ENCODE peak calls at places on chromosome 21, in eight cellular contexts. One of them, this sample, is unnamed.

GRCh38 chr21:45543710-45544448 is 1.6 kb upstream of the SLC19A1 start:
- DNase-seq in prostate gland: no peak
- DNase-seq in neural crest cell: no peak
- DNase-seq in T-helper 2 cell: no peak
- DNase-seq in RPMI8226: peak; percentile 8
- DNase-seq in activated CD4-positive, alpha-beta T cell treated with anti-CD3 and anti-CD28 coated beads, Interleukin-2, amount 50 U/mL, for 1 hour: no peak
- DNase-seq in EL: no peak
- DNase-seq in dermis microvascular lymphatic vessel endothelial cell: no peak
- DNase-seq in this sample: no peak

GRCh38 chr21:26756491-26757159 is 88.6 kb downstream of the ADAMTS1 start:
- DNase-seq in T-helper 2 cell: no peak
- DNase-seq in dermis microvascular lymphatic vessel endothelial cell: no peak
- DNase-seq in EL: peak; percentile 80
- DNase-seq in activated CD4-positive, alpha-beta T cell treated with anti-CD3 and anti-CD28 coated beads, Interleukin-2, amount 50 U/mL, for 1 hour: no peak
- DNase-seq in neural crest cell: no peak
- DNase-seq in RPMI8226: no peak
- DNase-seq in prostate gland: no peak
- DNase-seq in this sample: no peak

GRCh38 chr21:16002872-16003466 is 273.2 kb downstream of the USP25 start:
- DNase-seq in neural crest cell: no peak
- DNase-seq in prostate gland: no peak
- DNase-seq in RPMI8226: no peak
- DNase-seq in dermis microvascular lymphatic vessel endothelial cell: no peak
- DNase-seq in activated CD4-positive, alpha-beta T cell treated with anti-CD3 and anti-CD28 coated beads, Interleukin-2, amount 50 U/mL, for 1 hour: no peak
- DNase-seq in EL: peak; percentile 26
- DNase-seq in T-helper 2 cell: no peak
- DNase-seq in this sample: peak; percentile 20

GRCh38 chr21:41830764-41831452 is 48.2 kb downstream of the PRDM15 start:
- DNase-seq in RPMI8226: no peak
- DNase-seq in neural crest cell: no peak
- DNase-seq in dermis microvascular lymphatic vessel endothelial cell: no peak
- DNase-seq in prostate gland: no peak
- DNase-seq in activated CD4-positive, alpha-beta T cell treated with anti-CD3 and anti-CD28 coated beads, Interleukin-2, amount 50 U/mL, for 1 hour: no peak
- DNase-seq in T-helper 2 cell: no peak
- DNase-seq in EL: no peak
- DNase-seq in this sample: no peak

GRCh38 chr21:45022736-45023135 is 51.6 kb upstream of the ADARB1 start:
- DNase-seq in neural crest cell: no peak
- DNase-seq in T-helper 2 cell: no peak
- DNase-seq in dermis microvascular lymphatic vessel endothelial cell: no peak
- DNase-seq in activated CD4-positive, alpha-beta T cell treated with anti-CD3 and anti-CD28 coated beads, Interleukin-2, amount 50 U/mL, for 1 hour: no peak
- DNase-seq in EL: no peak
- DNase-seq in prostate gland: no peak
- DNase-seq in RPMI8226: no peak
- DNase-seq in this sample: no peak

GRCh38 chr21:15222711-15223110 is 157.9 kb upstream of the NRIP1 start:
- DNase-seq in activated CD4-positive, alpha-beta T cell treated with anti-CD3 and anti-CD28 coated beads, Interleukin-2, amount 50 U/mL, for 1 hour: no peak
- DNase-seq in RPMI8226: no peak
- DNase-seq in dermis microvascular lymphatic vessel endothelial cell: no peak
- DNase-seq in EL: peak; percentile 44
- DNase-seq in T-helper 2 cell: no peak
- DNase-seq in neural crest cell: no peak
- DNase-seq in prostate gland: no peak
- DNase-seq in this sample: no peak

GRCh38 chr21:38875694-38876492 is 70.2 kb downstream of the ETS2 start:
- DNase-seq in EL: peak; percentile 33
- DNase-seq in prostate gland: no peak
- DNase-seq in T-helper 2 cell: peak; percentile 24
- DNase-seq in activated CD4-positive, alpha-beta T cell treated with anti-CD3 and anti-CD28 coated beads, Interleukin-2, amount 50 U/mL, for 1 hour: no peak
- DNase-seq in RPMI8226: no peak
- DNase-seq in neural crest cell: no peak
- DNase-seq in dermis microvascular lymphatic vessel endothelial cell: no peak
- DNase-seq in this sample: no peak

GRCh38 chr21:29534448-29534847 is 235.7 kb downstream of the BACH1 start:
- DNase-seq in neural crest cell: no peak
- DNase-seq in T-helper 2 cell: no peak
- DNase-seq in activated CD4-positive, alpha-beta T cell treated with anti-CD3 and anti-CD28 coated beads, Interleukin-2, amount 50 U/mL, for 1 hour: no peak
- DNase-seq in prostate gland: no peak
- DNase-seq in dermis microvascular lymphatic vessel endothelial cell: no peak
- DNase-seq in RPMI8226: no peak
- DNase-seq in EL: no peak
- DNase-seq in this sample: no peak

GRCh38 chr21:17769049-17769845 is 49.9 kb downstream of the C21orf91 start:
- DNase-seq in dermis microvascular lymphatic vessel endothelial cell: no peak
- DNase-seq in activated CD4-positive, alpha-beta T cell treated with anti-CD3 and anti-CD28 coated beads, Interleukin-2, amount 50 U/mL, for 1 hour: no peak
- DNase-seq in T-helper 2 cell: no peak
- DNase-seq in EL: no peak
- DNase-seq in neural crest cell: no peak
- DNase-seq in RPMI8226: no peak
- DNase-seq in prostate gland: no peak
- DNase-seq in this sample: no peak

GRCh38 chr21:36699026-36699545 is at the start of gene SIM2:
- DNase-seq in neural crest cell: peak; percentile 25
- DNase-seq in RPMI8226: no peak
- DNase-seq in activated CD4-positive, alpha-beta T cell treated with anti-CD3 and anti-CD28 coated beads, Interleukin-2, amount 50 U/mL, for 1 hour: no peak
- DNase-seq in dermis microvascular lymphatic vessel endothelial cell: no peak
- DNase-seq in T-helper 2 cell: no peak
- DNase-seq in prostate gland: peak; percentile 63
- DNase-seq in EL: peak; percentile 54
- DNase-seq in this sample: peak; percentile 75

GRCh38 chr21:14677023-14677422 is 130.9 kb upstream of the SAMSN1 start:
- DNase-seq in EL: no peak
- DNase-seq in neural crest cell: no peak
- DNase-seq in T-helper 2 cell: no peak
- DNase-seq in dermis microvascular lymphatic vessel endothelial cell: no peak
- DNase-seq in activated CD4-positive, alpha-beta T cell treated with anti-CD3 and anti-CD28 coated beads, Interleukin-2, amount 50 U/mL, for 1 hour: no peak
- DNase-seq in RPMI8226: no peak
- DNase-seq in prostate gland: no peak
- DNase-seq in this sample: no peak

GRCh38 chr21:16125274-16125673 is 395.5 kb downstream of the USP25 start:
- DNase-seq in T-helper 2 cell: no peak
- DNase-seq in neural crest cell: no peak
- DNase-seq in prostate gland: no peak
- DNase-seq in activated CD4-positive, alpha-beta T cell treated with anti-CD3 and anti-CD28 coated beads, Interleukin-2, amount 50 U/mL, for 1 hour: no peak
- DNase-seq in EL: peak; percentile 52
- DNase-seq in RPMI8226: no peak
- DNase-seq in dermis microvascular lymphatic vessel endothelial cell: no peak
- DNase-seq in this sample: no peak

GRCh38 chr21:44434568-44434925 is 20.8 kb upstream of the LRRC3 start:
- DNase-seq in RPMI8226: no peak
- DNase-seq in dermis microvascular lymphatic vessel endothelial cell: no peak
- DNase-seq in prostate gland: no peak
- DNase-seq in EL: no peak
- DNase-seq in T-helper 2 cell: no peak
- DNase-seq in activated CD4-positive, alpha-beta T cell treated with anti-CD3 and anti-CD28 coated beads, Interleukin-2, amount 50 U/mL, for 1 hour: no peak
- DNase-seq in neural crest cell: no peak
- DNase-seq in this sample: no peak

GRCh38 chr21:43574741-43575465 is 84.4 kb downstream of the HSF2BP start:
- DNase-seq in prostate gland: no peak
- DNase-seq in activated CD4-positive, alpha-beta T cell treated with anti-CD3 and anti-CD28 coated beads, Interleukin-2, amount 50 U/mL, for 1 hour: no peak
- DNase-seq in EL: no peak
- DNase-seq in T-helper 2 cell: no peak
- DNase-seq in neural crest cell: no peak
- DNase-seq in RPMI8226: no peak
- DNase-seq in dermis microvascular lymphatic vessel endothelial cell: no peak
- DNase-seq in this sample: no peak

GRCh38 chr21:41758550-41758949 is 8.3 kb downstream of the RIPK4 start:
- DNase-seq in neural crest cell: no peak
- DNase-seq in activated CD4-positive, alpha-beta T cell treated with anti-CD3 and anti-CD28 coated beads, Interleukin-2, amount 50 U/mL, for 1 hour: no peak
- DNase-seq in dermis microvascular lymphatic vessel endothelial cell: no peak
- DNase-seq in T-helper 2 cell: no peak
- DNase-seq in RPMI8226: no peak
- DNase-seq in EL: no peak
- DNase-seq in prostate gland: no peak
- DNase-seq in this sample: no peak

GRCh38 chr21:34570315-34570714 is 44.6 kb downstream of the RCAN1 start:
- DNase-seq in EL: no peak
- DNase-seq in T-helper 2 cell: no peak
- DNase-seq in prostate gland: no peak
- DNase-seq in activated CD4-positive, alpha-beta T cell treated with anti-CD3 and anti-CD28 coated beads, Interleukin-2, amount 50 U/mL, for 1 hour: no peak
- DNase-seq in neural crest cell: no peak
- DNase-seq in RPMI8226: no peak
- DNase-seq in dermis microvascular lymphatic vessel endothelial cell: no peak
- DNase-seq in this sample: no peak

GRCh38 chr21:15749045-15749867 is 19.5 kb downstream of the USP25 start:
- DNase-seq in RPMI8226: no peak
- DNase-seq in dermis microvascular lymphatic vessel endothelial cell: no peak
- DNase-seq in neural crest cell: no peak
- DNase-seq in T-helper 2 cell: no peak
- DNase-seq in EL: no peak
- DNase-seq in activated CD4-positive, alpha-beta T cell treated with anti-CD3 and anti-CD28 coated beads, Interleukin-2, amount 50 U/mL, for 1 hour: no peak
- DNase-seq in prostate gland: no peak
- DNase-seq in this sample: no peak

GRCh38 chr21:32599146-32599925 is 12.8 kb downstream of the CFAP298 start:
- DNase-seq in EL: no peak
- DNase-seq in T-helper 2 cell: no peak
- DNase-seq in dermis microvascular lymphatic vessel endothelial cell: no peak
- DNase-seq in activated CD4-positive, alpha-beta T cell treated with anti-CD3 and anti-CD28 coated beads, Interleukin-2, amount 50 U/mL, for 1 hour: no peak
- DNase-seq in RPMI8226: no peak
- DNase-seq in neural crest cell: no peak
- DNase-seq in prostate gland: no peak
- DNase-seq in this sample: no peak

GRCh38 chr21:21230672-21231071 is 232.5 kb downstream of the NCAM2 start:
- DNase-seq in EL: peak; percentile 4
- DNase-seq in prostate gland: no peak
- DNase-seq in neural crest cell: no peak
- DNase-seq in activated CD4-positive, alpha-beta T cell treated with anti-CD3 and anti-CD28 coated beads, Interleukin-2, amount 50 U/mL, for 1 hour: no peak
- DNase-seq in dermis microvascular lymphatic vessel endothelial cell: no peak
- DNase-seq in T-helper 2 cell: no peak
- DNase-seq in RPMI8226: peak; percentile 18
- DNase-seq in this sample: no peak

GRCh38 chr21:44927587-44928461 is 7.1 kb upstream of the ITGB2 start:
- DNase-seq in activated CD4-positive, alpha-beta T cell treated with anti-CD3 and anti-CD28 coated beads, Interleukin-2, amount 50 U/mL, for 1 hour: peak; percentile 86
- DNase-seq in neural crest cell: no peak
- DNase-seq in EL: peak; percentile 73
- DNase-seq in T-helper 2 cell: peak; percentile 93
- DNase-seq in dermis microvascular lymphatic vessel endothelial cell: no peak
- DNase-seq in RPMI8226: peak; percentile 89
- DNase-seq in prostate gland: no peak
- DNase-seq in this sample: peak; percentile 71

GRCh38 chr21:35057428-35057827 is 8.3 kb upstream of the RUNX1 start:
- DNase-seq in activated CD4-positive, alpha-beta T cell treated with anti-CD3 and anti-CD28 coated beads, Interleukin-2, amount 50 U/mL, for 1 hour: no peak
- DNase-seq in prostate gland: no peak
- DNase-seq in EL: no peak
- DNase-seq in RPMI8226: peak; percentile 18
- DNase-seq in dermis microvascular lymphatic vessel endothelial cell: no peak
- DNase-seq in T-helper 2 cell: peak; percentile 45
- DNase-seq in neural crest cell: no peak
- DNase-seq in this sample: no peak

GRCh38 chr21:44051462-44051941 is 39.4 kb downstream of the TRAPPC10 start:
- DNase-seq in T-helper 2 cell: no peak
- DNase-seq in activated CD4-positive, alpha-beta T cell treated with anti-CD3 and anti-CD28 coated beads, Interleukin-2, amount 50 U/mL, for 1 hour: no peak
- DNase-seq in dermis microvascular lymphatic vessel endothelial cell: no peak
- DNase-seq in RPMI8226: no peak
- DNase-seq in EL: no peak
- DNase-seq in neural crest cell: no peak
- DNase-seq in prostate gland: no peak
- DNase-seq in this sample: no peak

GRCh38 chr21:41674433-41674832 is 92.4 kb downstream of the RIPK4 start:
- DNase-seq in dermis microvascular lymphatic vessel endothelial cell: no peak
- DNase-seq in EL: no peak
- DNase-seq in prostate gland: no peak
- DNase-seq in T-helper 2 cell: no peak
- DNase-seq in activated CD4-positive, alpha-beta T cell treated with anti-CD3 and anti-CD28 coated beads, Interleukin-2, amount 50 U/mL, for 1 hour: no peak
- DNase-seq in RPMI8226: no peak
- DNase-seq in neural crest cell: no peak
- DNase-seq in this sample: no peak

GRCh38 chr21:41768371-41769042 is 1.7 kb upstream of the RIPK4 start:
- DNase-seq in neural crest cell: no peak
- DNase-seq in EL: peak; percentile 86
- DNase-seq in dermis microvascular lymphatic vessel endothelial cell: peak; percentile 80
- DNase-seq in RPMI8226: peak; percentile 55
- DNase-seq in T-helper 2 cell: no peak
- DNase-seq in prostate gland: no peak
- DNase-seq in activated CD4-positive, alpha-beta T cell treated with anti-CD3 and anti-CD28 coated beads, Interleukin-2, amount 50 U/mL, for 1 hour: peak; percentile 13
- DNase-seq in this sample: peak; percentile 80

GRCh38 chr21:46096997-46097825 is 701 bp upstream of the COL6A2 start:
- DNase-seq in neural crest cell: no peak
- DNase-seq in activated CD4-positive, alpha-beta T cell treated with anti-CD3 and anti-CD28 coated beads, Interleukin-2, amount 50 U/mL, for 1 hour: no peak
- DNase-seq in RPMI8226: peak; percentile 1
- DNase-seq in EL: peak; percentile 16
- DNase-seq in prostate gland: peak; percentile 3
- DNase-seq in T-helper 2 cell: no peak
- DNase-seq in dermis microvascular lymphatic vessel endothelial cell: no peak
- DNase-seq in this sample: no peak

GRCh38 chr21:35050348-35051286 is 1.5 kb upstream of the RUNX1 start:
- DNase-seq in neural crest cell: no peak
- DNase-seq in prostate gland: no peak
- DNase-seq in T-helper 2 cell: peak; percentile 89
- DNase-seq in dermis microvascular lymphatic vessel endothelial cell: no peak
- DNase-seq in activated CD4-positive, alpha-beta T cell treated with anti-CD3 and anti-CD28 coated beads, Interleukin-2, amount 50 U/mL, for 1 hour: no peak
- DNase-seq in EL: no peak
- DNase-seq in RPMI8226: peak; percentile 71
- DNase-seq in this sample: no peak

GRCh38 chr21:33071878-33072306 is 2.0 kb downstream of the OLIG1 start:
- DNase-seq in T-helper 2 cell: peak; percentile 7
- DNase-seq in RPMI8226: peak; percentile 74
- DNase-seq in activated CD4-positive, alpha-beta T cell treated with anti-CD3 and anti-CD28 coated beads, Interleukin-2, amount 50 U/mL, for 1 hour: no peak
- DNase-seq in dermis microvascular lymphatic vessel endothelial cell: no peak
- DNase-seq in EL: peak; percentile 21
- DNase-seq in neural crest cell: no peak
- DNase-seq in prostate gland: no peak
- DNase-seq in this sample: no peak

GRCh38 chr21:15422761-15423160 is 307.0 kb upstream of the USP25 start:
- DNase-seq in activated CD4-positive, alpha-beta T cell treated with anti-CD3 and anti-CD28 coated beads, Interleukin-2, amount 50 U/mL, for 1 hour: no peak
- DNase-seq in dermis microvascular lymphatic vessel endothelial cell: no peak
- DNase-seq in neural crest cell: no peak
- DNase-seq in T-helper 2 cell: no peak
- DNase-seq in prostate gland: no peak
- DNase-seq in RPMI8226: no peak
- DNase-seq in EL: peak; percentile 45
- DNase-seq in this sample: no peak

GRCh38 chr21:46061950-46062349 is 36.0 kb upstream of the COL6A2 start:
- DNase-seq in dermis microvascular lymphatic vessel endothelial cell: no peak
- DNase-seq in activated CD4-positive, alpha-beta T cell treated with anti-CD3 and anti-CD28 coated beads, Interleukin-2, amount 50 U/mL, for 1 hour: no peak
- DNase-seq in RPMI8226: no peak
- DNase-seq in EL: no peak
- DNase-seq in prostate gland: no peak
- DNase-seq in T-helper 2 cell: no peak
- DNase-seq in neural crest cell: no peak
- DNase-seq in this sample: no peak

GRCh38 chr21:44995257-44995941 is 55.6 kb downstream of the SLX9 start:
- DNase-seq in neural crest cell: peak; percentile 43
- DNase-seq in dermis microvascular lymphatic vessel endothelial cell: no peak
- DNase-seq in T-helper 2 cell: no peak
- DNase-seq in activated CD4-positive, alpha-beta T cell treated with anti-CD3 and anti-CD28 coated beads, Interleukin-2, amount 50 U/mL, for 1 hour: no peak
- DNase-seq in prostate gland: no peak
- DNase-seq in EL: no peak
- DNase-seq in RPMI8226: no peak
- DNase-seq in this sample: no peak